ENCODE peak calls at places on chromosomes 3 and 15, in four cellular contexts. Z, C, H and O are unnamed samples.

GRCh38 chr3:149512073-149512782 is 37.7 kb downstream of the TM4SF4 start:
- DNase-seq in Z (peak), C (peak), H (no peak), O (no peak)

GRCh38 chr3:127670761-127671522 is 1.8 kb upstream of the ABTB1 start:
- DNase-seq in Z (no peak), C (no peak), H (no peak), O (no peak)

GRCh38 chr3:14415501-14415900 is 13.1 kb downstream of the SLC6A6 start:
- DNase-seq in Z (no peak), C (no peak), H (no peak), O (no peak)

GRCh38 chr15:79724312-79724711 is 172.5 kb downstream of the MTHFS start:
- DNase-seq in Z (no peak), C (no peak), H (no peak), O (no peak)

GRCh38 chr3:5061218-5061569 is 60.9 kb upstream of the ARL8B start:
- DNase-seq in Z (no peak), C (no peak), H (no peak), O (no peak)

GRCh38 chr3:24311881-24312280 is 182.8 kb downstream of the THRB start:
- DNase-seq in Z (no peak), C (no peak), H (no peak), O (no peak)

GRCh38 chr15:68278345-68279217 is 1.0 kb downstream of the FEM1B start:
- DNase-seq in Z (no peak), C (no peak), H (no peak), O (peak)

GRCh38 chr3:184368116-184368803 is 6.8 kb downstream of the POLR2H start:
- DNase-seq in Z (no peak), C (no peak), H (no peak), O (no peak)

GRCh38 chr3:109548192-109548938 is 211.0 kb upstream of the DPPA4 start:
- DNase-seq in Z (no peak), C (no peak), H (no peak), O (no peak)

GRCh38 chr3:57557088-57557537 is 1.0 kb downstream of the PDE12 start:
- DNase-seq in Z (peak), C (peak), H (no peak), O (peak)

GRCh38 chr3:64399205-64399800 is 174.0 kb upstream of the PRICKLE2 start:
- DNase-seq in Z (peak), C (peak), H (no peak), O (peak)

GRCh38 chr3:127478922-127479321 is 111.6 kb downstream of the TPRA1 start:
- DNase-seq in Z (no peak), C (no peak), H (no peak), O (no peak)

GRCh38 chr15:90291679-90292356 is 26.3 kb downstream of the NGRN start:
- DNase-seq in Z (no peak), C (no peak), H (no peak), O (peak)

GRCh38 chr15:64456634-64457108 is 3.7 kb upstream of the ZNF609 start:
- DNase-seq in Z (no peak), C (no peak), H (no peak), O (no peak)

GRCh38 chr15:101526021-101526420 is 36.5 kb upstream of the PCSK6 start:
- DNase-seq in Z (no peak), C (no peak), H (no peak), O (no peak)

GRCh38 chr15:92439311-92439710 is 45.6 kb downstream of the ST8SIA2 start:
- DNase-seq in Z (no peak), C (no peak), H (no peak), O (no peak)

GRCh38 chr15:73438651-73439050 is 4.3 kb upstream of the REC114 start:
- DNase-seq in Z (no peak), C (no peak), H (no peak), O (no peak)

GRCh38 chr3:44771424-44772098 is 10.0 kb downstream of the KIF15 start:
- DNase-seq in Z (no peak), C (no peak), H (no peak), O (no peak)

GRCh38 chr15:79680721-79681120 is 216.1 kb downstream of the MTHFS start:
- DNase-seq in Z (no peak), C (peak), H (no peak), O (no peak)

GRCh38 chr15:60854858-60855568 is 374.1 kb downstream of the RORA start:
- DNase-seq in Z (no peak), C (no peak), H (no peak), O (no peak)

GRCh38 chr15:77870195-77871065 is 207.1 kb downstream of the TBC1D2B start:
- DNase-seq in Z (peak), C (peak), H (no peak), O (peak)

GRCh38 chr3:187165144-187165543 is 25.8 kb upstream of the RPL39L start:
- DNase-seq in Z (peak), C (peak), H (peak), O (peak)

GRCh38 chr3:54122046-54122801 is at the start of gene CACNA2D3:
- DNase-seq in Z (peak), C (peak), H (no peak), O (peak)

GRCh38 chr3:182722938-182723337 is 70.4 kb upstream of the ATP11B start:
- DNase-seq in Z (no peak), C (no peak), H (no peak), O (no peak)

GRCh38 chr3:48851407-48851806 is 3.7 kb upstream of the PRKAR2A start:
- DNase-seq in Z (no peak), C (no peak), H (no peak), O (no peak)

GRCh38 chr3:155701882-155702465 is 42.9 kb downstream of the PLCH1 start:
- DNase-seq in Z (no peak), C (peak), H (no peak), O (peak)

GRCh38 chr3:142577701-142578308 is 728 bp downstream of the ATR start:
- DNase-seq in Z (no peak), C (no peak), H (no peak), O (no peak)

GRCh38 chr3:150393745-150394144 is 14.4 kb upstream of the TSC22D2 start:
- DNase-seq in Z (no peak), C (no peak), H (no peak), O (no peak)

GRCh38 chr15:65384895-65385867 is 7.4 kb upstream of the IGDCC3 start:
- DNase-seq in Z (peak), C (peak), H (peak), O (peak)

GRCh38 chr3:14147617-14148016 is 22.8 kb downstream of the TMEM43 start:
- DNase-seq in Z (no peak), C (no peak), H (no peak), O (no peak)

GRCh38 chr3:10806001-10806400 is 10.0 kb upstream of the SLC6A11 start:
- DNase-seq in Z (no peak), C (no peak), H (no peak), O (no peak)

GRCh38 chr3:12653772-12654171 is 10.1 kb downstream of the RAF1 start:
- DNase-seq in Z (no peak), C (no peak), H (no peak), O (no peak)

GRCh38 chr3:126389112-126389791 is 5.5 kb upstream of the CFAP100 start:
- DNase-seq in Z (peak), C (peak), H (peak), O (peak)

GRCh38 chr3:15499536-15499935 is 22.0 kb downstream of the COLQ start:
- DNase-seq in Z (no peak), C (no peak), H (no peak), O (no peak)